ENCODE peak calls at places on chromosomes 4 and X, in five cellular contexts. W is brain microvascular endothelial cell; D is PC-3; U is effector memory CD4-positive, alpha-beta T cell; F is suprapubic skin. L is an unnamed sample.

GRCh38 chr4:151721466-151721865 is 39.3 kb downstream of the GATB start:
- DNase-seq in W (no peak), U (no peak), D (no peak), F (no peak), L (peak)

GRCh38 chr4:106315476-106315967 is 487 bp downstream of the TBCK start:
- DNase-seq in U (peak), D (peak), F (no peak), W (peak), L (peak)

GRCh38 chr4:98318521-98318920 is 57.3 kb downstream of the RAP1GDS1 start:
- DNase-seq in D (no peak), F (no peak), U (no peak), W (no peak), L (no peak)

GRCh38 chr4:4651811-4652609 is 110.2 kb upstream of the STX18 start:
- DNase-seq in D (no peak), U (no peak), F (no peak), W (no peak), L (no peak)

GRCh38 chr4:39609454-39609911 is 29.2 kb downstream of the SMIM14 start:
- DNase-seq in D (peak), U (no peak), W (no peak), F (no peak), L (no peak)

GRCh38 chr4:17854076-17854475 is 43.3 kb downstream of the NCAPG start:
- DNase-seq in U (no peak), D (no peak), W (no peak), F (no peak), L (no peak)

GRCh38 chrX:115393271-115393670 is 103.8 kb downstream of the LUZP4 start:
- DNase-seq in F (no peak), D (peak), W (peak), U (no peak), L (peak)

GRCh38 chrX:4935846-4936245 is 1222.4 kb upstream of the PRKX start:
- DNase-seq in F (no peak), W (no peak), D (peak), U (no peak), L (no peak)

GRCh38 chr4:46656071-46656470 is 253.0 kb downstream of the COX7B2 start:
- DNase-seq in D (no peak), U (no peak), W (no peak), F (no peak), L (no peak)

GRCh38 chr4:151797853-151798252 is 37.0 kb upstream of the GATB start:
- DNase-seq in F (no peak), D (no peak), W (no peak), U (no peak), L (peak)

GRCh38 chrX:68599256-68600152 is 48.0 kb upstream of the STARD8 start:
- DNase-seq in D (peak), W (peak), F (no peak), U (no peak), L (peak)

GRCh38 chr4:91025240-91026173 is 898.3 kb downstream of the CCSER1 start:
- DNase-seq in D (no peak), W (no peak), F (no peak), U (no peak), L (no peak)

GRCh38 chr4:36841583-36842326 is 402.8 kb upstream of the NWD2 start:
- DNase-seq in W (no peak), F (no peak), U (no peak), D (peak), L (no peak)

GRCh38 chrX:39819921-39820849 is 277.6 kb downstream of the BCOR start:
- DNase-seq in W (no peak), D (no peak), F (no peak), U (no peak), L (no peak)

DNA sequence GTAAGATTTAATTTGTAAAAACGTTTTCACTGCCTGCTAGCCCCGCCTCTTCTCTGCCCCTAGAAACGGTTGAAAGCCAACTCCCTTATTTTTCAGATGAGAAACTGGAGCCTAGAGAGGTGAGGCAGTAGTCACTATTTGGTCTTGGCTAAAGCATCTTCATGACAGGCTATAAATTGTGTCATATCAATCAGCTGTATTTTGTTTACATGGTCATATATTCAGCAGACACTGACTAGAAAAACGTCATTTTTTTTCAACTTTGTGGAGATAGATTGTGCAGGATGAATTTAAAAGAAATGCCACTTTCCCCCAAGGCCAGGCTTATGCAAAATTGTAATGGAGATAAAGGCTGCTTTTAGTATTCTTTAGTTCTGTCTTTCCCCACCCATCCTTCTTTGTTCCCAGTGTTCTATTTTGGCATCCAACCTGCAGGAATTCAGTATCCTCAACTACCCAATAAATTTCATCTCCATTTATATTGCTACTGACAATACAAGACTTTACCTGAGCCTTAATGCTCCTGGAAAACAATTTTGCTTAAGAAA is 319.6 kb downstream of the SH2D1A start:
- DNase-seq in U (no peak), F (no peak), D (no peak), W (no peak), L (no peak)
- H3K27ac ChIP-seq in U (no peak), F (no peak), D (no peak), W (no peak), L (no peak)

GRCh38 chr4:38365748-38366310 is 298.2 kb upstream of the KLF3 start:
- DNase-seq in W (no peak), F (no peak), U (no peak), D (no peak), L (no peak)

GRCh38 chr4:38366451-38366850 is 297.5 kb upstream of the KLF3 start:
- DNase-seq in U (no peak), F (no peak), D (no peak), W (peak), L (peak)

GRCh38 chr4:38367642-38368189 is 296.3 kb upstream of the KLF3 start:
- DNase-seq in D (no peak), F (no peak), W (no peak), U (no peak), L (peak)

GRCh38 chr4:38366997-38367396 is 297.0 kb upstream of the KLF3 start:
- DNase-seq in W (no peak), F (no peak), U (no peak), D (no peak), L (no peak)

GRCh38 chr4:38368612-38369011 is 295.4 kb upstream of the KLF3 start:
- DNase-seq in W (peak), F (no peak), U (no peak), D (peak), L (peak)
- H3K27ac ChIP-seq in W (no peak), F (no peak), U (no peak), D (no peak), L (no peak)

GRCh38 chr4:10944321-10944720 is 259.8 kb upstream of the CLNK start:
- DNase-seq in D (no peak), U (no peak), W (no peak), F (no peak), L (no peak)
- H3K27ac ChIP-seq in D (no peak), U (no peak), W (no peak), F (no peak), L (no peak)

DNA sequence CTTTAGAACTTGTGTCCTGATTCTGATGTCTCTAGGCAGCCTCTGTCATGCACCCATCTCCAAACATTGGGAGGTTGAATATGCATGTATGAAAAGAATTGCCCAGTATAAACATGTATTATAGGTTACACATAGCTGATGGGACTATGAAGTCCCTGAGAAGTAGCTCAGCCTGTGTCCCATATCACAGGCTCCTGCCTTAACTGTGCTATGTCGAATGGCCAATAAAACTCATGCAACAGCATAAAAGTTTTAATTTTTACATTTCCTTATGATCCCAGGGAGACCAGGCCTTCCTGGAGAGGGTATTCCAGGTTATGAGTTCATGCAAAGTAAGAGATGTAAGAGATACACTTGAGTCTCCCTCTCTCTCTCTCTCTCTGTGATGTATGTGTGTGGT is 217.4 kb downstream of the SHROOM3 start:
- DNase-seq in D (no peak), W (no peak), U (no peak), F (no peak), L (no peak)
- H3K27ac ChIP-seq in D (no peak), W (no peak), U (no peak), F (no peak), L (no peak)

GRCh38 chr4:73743825-73744602 is 3.6 kb downstream of the CXCL8 start:
- DNase-seq in F (no peak), D (no peak), W (no peak), U (no peak), L (no peak)

GRCh38 chr4:73742776-73743175 is 2.4 kb downstream of the CXCL8 start:
- DNase-seq in D (peak), U (no peak), W (no peak), F (no peak), L (no peak)

GRCh38 chr4:73740353-73740778 is at the start of gene CXCL8:
- DNase-seq in W (peak), D (peak), F (no peak), U (no peak), L (peak)

GRCh38 chr4:73741140-73741749 is 876 bp downstream of the CXCL8 start:
- DNase-seq in F (no peak), W (no peak), U (no peak), D (peak), L (no peak)
- H3K27ac ChIP-seq in F (no peak), W (peak), U (no peak), D (peak), L (no peak)

GRCh38 chrX:54824195-54824594 is 16.6 kb downstream of the MAGED2 start:
- DNase-seq in F (no peak), U (no peak), W (no peak), D (peak), L (no peak)

GRCh38 chrX:54826598-54826997 is 19.1 kb downstream of the MAGED2 start:
- DNase-seq in D (no peak), F (no peak), W (no peak), U (no peak), L (no peak)

GRCh38 chrX:54824722-54825121 is 17.2 kb downstream of the MAGED2 start:
- DNase-seq in D (no peak), W (no peak), F (no peak), U (no peak), L (no peak)

GRCh38 chrX:54821310-54821709 is 13.8 kb downstream of the MAGED2 start:
- DNase-seq in F (no peak), W (no peak), U (no peak), D (no peak), L (no peak)

GRCh38 chrX:54825716-54826428 is 18.3 kb downstream of the MAGED2 start:
- DNase-seq in F (no peak), U (no peak), W (no peak), D (peak), L (peak)
- H3K27ac ChIP-seq in F (no peak), U (no peak), W (no peak), D (peak), L (no peak)

L was measured in GM23248.